ENCODE peak calls at places on chromosomes 12 and 14, in four cellular contexts. T is HCT116, O is GM12864, Y is WTC11. V is an unnamed sample.

GRCh38 chr12:42143401-42144173 is 1.1 kb downstream of the GXYLT1 start:
- DNase-seq in T (no peak), O (no peak), Y (no peak), V (peak; percentile 31)

GRCh38 chr12:78028426-78028825 is 197.7 kb downstream of the NAV3 start:
- DNase-seq in T (no peak), O (no peak), Y (no peak), V (no peak)

GRCh38 chr12:116427200-116427932 is 131.8 kb upstream of the MAP1LC3B2 start:
- DNase-seq in T (peak; percentile 27), O (no peak), Y (peak; percentile 82), V (no peak)

GRCh38 chr12:47811581-47812484 is 7.9 kb downstream of the HDAC7 start:
- DNase-seq in T (no peak), O (no peak), Y (no peak), V (no peak)

GRCh38 chr12:57811028-57811755 is 7.3 kb downstream of the AVIL start:
- DNase-seq in T (no peak), O (no peak), Y (no peak), V (no peak)

GRCh38 chr14:28780843-28781503 is 14.4 kb downstream of the FOXG1 start:
- DNase-seq in T (no peak), O (no peak), Y (no peak), V (no peak)

GRCh38 chr12:1582709-1583050 is 11.7 kb downstream of the FBXL14 start:
- DNase-seq in T (no peak), O (no peak), Y (no peak), V (no peak)

GRCh38 chr14:95712398-95712797 is 1.5 kb downstream of the TCL1A start:
- DNase-seq in T (no peak), O (no peak), Y (no peak), V (no peak)

GRCh38 chr14:105529506-105530445 is 3.4 kb downstream of the TMEM121 start:
- DNase-seq in T (no peak), O (no peak), Y (no peak), V (peak; percentile 62)

GRCh38 chr12:56128669-56129209 is 672 bp downstream of the ESYT1 start:
- DNase-seq in T (no peak), O (no peak), Y (no peak), V (peak; percentile 51)

GRCh38 chr12:68878846-68879245 is 54.1 kb downstream of the CPM start:
- DNase-seq in T (no peak), O (no peak), Y (no peak), V (no peak)

GRCh38 chr14:24576178-24576577 is at the start of gene CTSG:
- DNase-seq in T (no peak), O (no peak), Y (no peak), V (no peak)

GRCh38 chr12:30484658-30485057 is 211.0 kb downstream of the IPO8 start:
- DNase-seq in T (no peak), O (no peak), Y (no peak), V (no peak)

GRCh38 chr12:132194556-132194955 is 50.3 kb downstream of the NOC4L start:
- DNase-seq in T (no peak), O (no peak), Y (no peak), V (no peak)

GRCh38 chr12:132196873-132197390 is 52.7 kb downstream of the NOC4L start:
- DNase-seq in T (no peak), O (no peak), Y (no peak), V (no peak)

GRCh38 chr12:132196038-132196872 is 52.0 kb downstream of the NOC4L start:
- DNase-seq in T (no peak), O (no peak), Y (no peak), V (no peak)

GRCh38 chr12:132191715-132192553 is 47.7 kb downstream of the NOC4L start:
- DNase-seq in T (no peak), O (no peak), Y (no peak), V (no peak)

DNA sequence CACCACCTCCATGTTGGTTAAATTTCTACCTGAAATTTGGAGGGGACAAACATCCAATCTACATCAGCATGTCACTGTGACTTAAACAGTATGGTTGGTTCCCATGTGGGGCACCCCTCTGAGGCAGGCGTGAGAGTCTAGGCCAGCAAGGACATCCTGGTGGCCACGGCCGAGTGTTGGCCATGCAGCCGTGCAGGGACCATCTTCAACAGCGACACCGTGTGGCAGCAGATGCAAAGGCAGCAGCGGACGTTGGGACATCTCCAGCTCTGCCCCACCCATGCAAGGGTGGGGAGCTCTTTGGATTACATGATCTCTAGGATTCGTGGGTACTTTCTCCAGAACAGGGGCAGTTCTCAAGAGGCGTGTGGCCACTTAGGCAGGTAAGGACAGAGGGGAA is 49.8 kb downstream of the NOC4L start:
- DNase-seq in T (peak; percentile 31), O (no peak), Y (peak; percentile 61), V (no peak)
- TF ChIP-seq CTCF in T (no peak), O (peak; percentile 46), Y (peak; percentile 79), V (peak; percentile 25)

GRCh38 chr12:12608557-12608957 is 3.1 kb upstream of the CREBL2 start:
- DNase-seq in T (no peak), O (no peak), Y (no peak), V (peak; percentile 59)
- TF ChIP-seq CTCF in T (no peak), O (peak; percentile 40), Y (no peak), V (peak; percentile 58)

GRCh38 chr12:113973109-113973904 is 7.2 kb upstream of the RBM19 start:
- DNase-seq in T (no peak), O (no peak), Y (no peak), V (no peak)
- TF ChIP-seq CTCF in T (no peak), O (no peak), Y (no peak), V (no peak)

DNA sequence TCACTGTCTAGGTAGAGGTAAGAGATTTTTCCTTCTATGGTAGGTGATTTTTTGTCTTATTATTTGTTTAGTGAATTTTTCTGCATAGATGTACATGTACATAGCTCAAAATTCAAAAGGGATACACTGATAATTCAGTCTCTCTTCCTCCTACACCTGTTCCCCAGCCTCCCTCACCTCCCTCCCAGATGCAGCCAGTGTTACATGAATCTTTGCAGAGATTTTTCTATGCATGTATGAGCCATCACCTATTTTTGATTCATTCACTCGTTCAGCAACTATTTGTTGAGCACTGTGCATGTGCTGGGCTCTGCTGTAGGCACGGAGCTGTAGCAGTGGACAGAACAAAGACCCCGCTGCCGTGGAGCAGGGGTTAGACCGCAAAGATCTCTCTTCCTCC is 218.9 kb downstream of the AACS start:
- DNase-seq in T (no peak), O (no peak), Y (no peak), V (no peak)
- TF ChIP-seq CTCF in T (no peak), O (no peak), Y (no peak), V (no peak)

DNA sequence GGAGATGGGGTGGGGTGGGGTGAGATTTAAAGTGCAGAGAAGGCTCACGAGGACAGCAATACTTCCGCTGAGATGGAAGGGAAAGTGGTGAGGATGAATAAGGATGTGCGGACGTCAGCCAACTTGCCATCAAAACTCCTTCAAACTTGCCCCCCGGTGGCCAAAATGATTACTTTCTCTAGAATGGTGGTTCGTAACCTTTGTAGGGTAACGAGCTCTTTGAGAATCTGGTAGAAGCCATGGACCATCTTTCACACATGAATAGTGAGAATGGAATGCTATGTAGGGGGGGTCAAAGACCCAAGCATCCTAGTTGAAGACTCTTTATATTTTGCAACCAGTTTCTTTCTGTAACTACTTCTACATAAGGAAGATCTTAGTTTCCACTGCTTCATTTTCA is 245.9 kb upstream of the DDHD1 start:
- DNase-seq in T (peak; percentile 22), O (no peak), Y (peak; percentile 58), V (no peak)
- TF ChIP-seq CTCF in T (no peak), O (peak; percentile 47), Y (no peak), V (no peak)

GRCh38 chr14:22107734-22108133 is 434.1 kb upstream of the OR4E1 start:
- DNase-seq in T (no peak), O (no peak), Y (no peak), V (no peak)

GRCh38 chr14:22113401-22113800 is 439.8 kb upstream of the OR4E1 start:
- DNase-seq in T (no peak), O (no peak), Y (peak; percentile 22), V (no peak)

GRCh38 chr14:22106700-22107697 is 433.4 kb upstream of the OR4E1 start:
- DNase-seq in T (no peak), O (no peak), Y (no peak), V (no peak)

GRCh38 chr14:22112004-22112403 is 438.4 kb upstream of the OR4E1 start:
- DNase-seq in T (no peak), O (no peak), Y (peak; percentile 63), V (peak; percentile 43)
- TF ChIP-seq CTCF in T (peak; percentile 11), O (peak; percentile 70), Y (peak; percentile 49), V (peak; percentile 65)

DNA sequence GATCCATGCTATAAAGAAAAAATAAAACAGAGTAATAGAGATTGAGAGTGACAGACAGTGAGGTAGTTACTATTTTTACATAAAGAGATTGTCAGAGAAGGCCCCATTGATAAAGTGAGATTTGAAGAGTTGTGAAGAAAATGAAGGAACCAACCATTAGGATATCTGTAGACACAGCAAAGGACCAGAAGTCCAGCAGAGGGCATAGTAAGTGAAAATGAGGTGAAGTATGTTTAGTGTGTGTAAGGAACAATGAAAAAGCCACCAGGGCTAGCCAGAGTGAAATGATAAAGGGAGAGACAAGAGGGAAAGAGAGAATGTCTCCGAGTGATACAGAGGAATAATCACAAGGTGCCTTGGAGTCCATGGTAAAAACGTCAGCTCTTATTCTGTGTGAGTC is 411.0 kb downstream of the NELL2 start:
- DNase-seq in T (peak; percentile 3), O (no peak), Y (no peak), V (no peak)
- TF ChIP-seq CTCF in T (peak; percentile 17), O (peak; percentile 15), Y (no peak), V (no peak)

GRCh38 chr14:82855912-82856381 is 1322.3 kb upstream of the SEL1L start:
- DNase-seq in T (no peak), O (no peak), Y (no peak), V (peak; percentile 4)
- TF ChIP-seq CTCF in T (no peak), O (peak; percentile 34), Y (no peak), V (peak; percentile 37)

GRCh38 chr14:66507722-66508546 is at the start of gene GPHN:
- DNase-seq in T (peak; percentile 98), O (peak; percentile 95), Y (peak; percentile 93), V (peak; percentile 92)
- TF ChIP-seq CTCF in T (no peak), O (peak; percentile 14), Y (no peak), V (peak; percentile 25)

V was measured in GM13977.